ENCODE peak calls at places on chromosomes 12 and 14, in eight cellular contexts. O, Y, S, U, W, A, L and C are unnamed samples.

GRCh38 chr12:51009038-51009437 is 17.1 kb downstream of the SLC11A2 start:
- DNase-seq in W (peak; percentile 38), L (no peak), U (no peak), A (peak; percentile 63), O (no peak), S (peak; percentile 85), Y (no peak), C (peak; percentile 41)

GRCh38 chr14:33986804-33987203 is 35.9 kb upstream of the EGLN3 start:
- DNase-seq in Y (no peak), O (no peak), A (no peak), W (no peak), S (no peak), L (no peak), U (no peak), C (no peak)

GRCh38 chr14:24121210-24121609 is 6.5 kb upstream of the NRL start:
- DNase-seq in W (no peak), S (no peak), L (no peak), O (no peak), A (no peak), U (no peak), Y (no peak), C (no peak)

GRCh38 chr14:101064718-101065117 is 161.2 kb upstream of the RTL1 start:
- DNase-seq in W (no peak), Y (no peak), U (no peak), A (peak; percentile 5), O (no peak), S (no peak), L (no peak), C (no peak)

GRCh38 chr14:105493921-105494605 is 3.0 kb downstream of the TEDC1 start:
- DNase-seq in U (no peak), W (no peak), L (no peak), O (no peak), A (no peak), Y (peak; percentile 43), S (no peak), C (peak; percentile 12)

GRCh38 chr12:121391619-121392324 is 8.1 kb upstream of the RNF34 start:
- DNase-seq in A (no peak), Y (no peak), O (no peak), S (no peak), L (no peak), W (no peak), U (no peak), C (peak; percentile 14)

GRCh38 chr14:24234095-24235020 is 1.6 kb downstream of the GMPR2 start:
- DNase-seq in A (no peak), S (no peak), Y (no peak), W (no peak), O (no peak), U (no peak), L (no peak), C (no peak)

GRCh38 chr14:64502476-64503183 is 1.0 kb downstream of the ZBTB25 start:
- DNase-seq in S (peak; percentile 30), L (no peak), O (no peak), U (no peak), W (peak; percentile 14), Y (peak; percentile 25), A (no peak), C (no peak)

GRCh38 chr14:55152052-55152753 is 23.2 kb downstream of the LGALS3 start:
- DNase-seq in A (no peak), L (no peak), O (no peak), U (no peak), S (no peak), Y (no peak), W (no peak), C (no peak)

GRCh38 chr14:29814153-29815057 is 113.2 kb downstream of the PRKD1 start:
- DNase-seq in U (no peak), L (no peak), Y (peak; percentile 71), W (no peak), O (peak; percentile 47), A (peak; percentile 57), S (no peak), C (peak; percentile 69)

GRCh38 chr12:108039794-108040193 is 89.3 kb upstream of the WSCD2 start:
- DNase-seq in W (no peak), L (no peak), U (no peak), S (no peak), A (no peak), O (no peak), Y (no peak), C (no peak)

GRCh38 chr12:6535960-6536847 is 1.9 kb downstream of the GAPDH start:
- DNase-seq in O (no peak), S (no peak), A (no peak), Y (no peak), L (no peak), U (no peak), W (no peak), C (no peak)

GRCh38 chr12:75058228-75058627 is 151.4 kb downstream of the KCNC2 start:
- DNase-seq in L (no peak), W (no peak), A (no peak), S (no peak), U (no peak), O (no peak), Y (no peak), C (no peak)

GRCh38 chr12:86959766-86960458 is 703.7 kb upstream of the MGAT4C start:
- DNase-seq in A (no peak), O (no peak), W (no peak), Y (no peak), S (no peak), U (no peak), L (no peak), C (no peak)

GRCh38 chr12:123808167-123808566 is 46.1 kb downstream of the DNAH10 start:
- DNase-seq in W (no peak), U (no peak), A (no peak), O (no peak), L (no peak), Y (no peak), S (peak; percentile 30), C (no peak)

GRCh38 chr12:44299524-44299923 is 463.6 kb downstream of the TMEM117 start:
- DNase-seq in A (no peak), L (no peak), S (no peak), W (no peak), O (no peak), U (no peak), Y (no peak), C (no peak)

GRCh38 chr12:32106153-32106516 is 512 bp upstream of the BICD1 start:
- DNase-seq in S (no peak), Y (no peak), O (no peak), W (no peak), U (peak; percentile 26), L (no peak), A (no peak), C (no peak)

GRCh38 chr14:105282098-105282725 is 18.6 kb downstream of the BRF1 start:
- DNase-seq in U (no peak), A (no peak), L (no peak), Y (peak; percentile 56), W (no peak), O (no peak), S (no peak), C (no peak)

GRCh38 chr14:28773917-28774691 is 7.5 kb downstream of the FOXG1 start:
- DNase-seq in W (no peak), Y (no peak), A (no peak), O (no peak), L (no peak), S (no peak), U (no peak), C (no peak)

GRCh38 chr12:128268348-128268725 is 1.4 kb downstream of the TMEM132C start:
- DNase-seq in W (no peak), L (no peak), A (no peak), S (no peak), Y (no peak), U (no peak), O (no peak), C (no peak)

GRCh38 chr14:64478634-64479250 is 13.4 kb downstream of the AKAP5 start:
- DNase-seq in Y (no peak), A (no peak), W (no peak), L (no peak), O (peak; percentile 55), S (peak; percentile 49), U (no peak), C (no peak)

GRCh38 chr12:53840316-53840715 is 88.5 kb upstream of the CISTR start:
- DNase-seq in L (no peak), Y (no peak), S (no peak), O (no peak), A (no peak), W (no peak), U (no peak), C (no peak)

GRCh38 chr12:106954462-106955376 is 988 bp upstream of the TMEM263 start:
- DNase-seq in L (no peak), O (no peak), S (no peak), U (peak; percentile 26), Y (peak; percentile 47), A (peak; percentile 54), W (peak; percentile 9), C (peak; percentile 39)

GRCh38 chr14:75831971-75832370 is 149.8 kb downstream of the TGFB3 start:
- DNase-seq in U (no peak), A (no peak), Y (peak; percentile 55), S (no peak), O (no peak), W (no peak), L (no peak), C (no peak)

GRCh38 chr12:68733661-68734071 is 12.3 kb upstream of the SLC35E3 start:
- DNase-seq in A (no peak), L (no peak), S (no peak), U (no peak), W (no peak), Y (no peak), O (no peak), C (no peak)

GRCh38 chr12:16563519-16563918 is 42.4 kb downstream of the LMO3 start:
- DNase-seq in W (no peak), L (no peak), S (no peak), U (no peak), O (no peak), A (no peak), Y (no peak), C (no peak)

GRCh38 chr14:37384870-37385596 is 187.3 kb downstream of the MIPOL1 start:
- DNase-seq in U (no peak), S (no peak), L (no peak), Y (no peak), O (no peak), W (no peak), A (no peak), C (no peak)

GRCh38 chr12:131090254-131091210 is 136.8 kb downstream of the ADGRD1 start:
- DNase-seq in W (no peak), Y (no peak), O (no peak), S (no peak), A (no peak), L (no peak), U (no peak), C (no peak)

GRCh38 chr12:117126335-117126734 is 27.1 kb upstream of the TESC start:
- DNase-seq in U (no peak), L (no peak), A (no peak), S (no peak), Y (no peak), O (no peak), W (no peak), C (no peak)

GRCh38 chr12:93990832-93991748 is 157.3 kb upstream of the PLXNC1 start:
- DNase-seq in S (no peak), A (peak; percentile 66), U (no peak), W (no peak), O (no peak), L (no peak), Y (no peak), C (peak; percentile 41)